ENCODE peak calls at places on chromosomes 6 and 20, in six cellular contexts. M, H, E, U, L and Q are unnamed samples.
A peak's percentile ranks its signal among the peaks of the same experiment; 100 is the strongest.

GRCh38 chr20:10596726-10597125 is 77.1 kb downstream of the JAG1 start:
- DNase-seq in M (no peak), H (no peak), E (no peak), U (peak; percentile 80), L (no peak), Q (peak; percentile 90)

GRCh38 chr20:58106143-58106750 is 122.2 kb downstream of the ANKRD60 start:
- DNase-seq in M (no peak), H (no peak), E (no peak), U (no peak), L (no peak), Q (no peak)

GRCh38 chr6:157272372-157272771 is 50.9 kb downstream of the TMEM242 start:
- DNase-seq in M (no peak), H (no peak), E (no peak), U (no peak), L (no peak), Q (no peak)

GRCh38 chr6:11367638-11368199 is 135.3 kb upstream of the NEDD9 start:
- DNase-seq in M (no peak), H (peak; percentile 32), E (peak; percentile 17), U (no peak), L (no peak), Q (no peak)

GRCh38 chr6:139109558-139109957 is 25.3 kb upstream of the HECA start:
- DNase-seq in M (no peak), H (no peak), E (no peak), U (no peak), L (no peak), Q (no peak)

GRCh38 chr6:127515794-127516675 is 3.1 kb downstream of the MTCL3 start:
- DNase-seq in M (peak; percentile 53), H (peak; percentile 31), E (peak; percentile 45), U (peak; percentile 29), L (no peak), Q (peak; percentile 79)

GRCh38 chr20:32067234-32067821 is 15.3 kb downstream of the HCK start:
- DNase-seq in M (no peak), H (no peak), E (no peak), U (peak; percentile 14), L (no peak), Q (peak; percentile 77)

GRCh38 chr6:169326067-169326799 is 72.6 kb upstream of the THBS2 start:
- DNase-seq in M (no peak), H (no peak), E (no peak), U (peak; percentile 52), L (no peak), Q (peak; percentile 48)

GRCh38 chr6:108968746-108969316 is 120.6 kb downstream of the ARMC2 start:
- DNase-seq in M (no peak), H (no peak), E (no peak), U (no peak), L (no peak), Q (no peak)

GRCh38 chr6:28485482-28485881 is 30.1 kb downstream of the GPX6 start:
- DNase-seq in M (no peak), H (no peak), E (no peak), U (peak; percentile 38), L (no peak), Q (no peak)

GRCh38 chr20:6855806-6856205 is 88.3 kb downstream of the BMP2 start:
- DNase-seq in M (no peak), H (no peak), E (no peak), U (no peak), L (no peak), Q (no peak)

GRCh38 chr6:50240986-50241385 is 191.3 kb upstream of the DEFB112 start:
- DNase-seq in M (no peak), H (no peak), E (no peak), U (no peak), L (no peak), Q (no peak)

GRCh38 chr6:29502597-29502996 is 14.8 kb upstream of the MAS1L start:
- DNase-seq in M (no peak), H (no peak), E (no peak), U (peak; percentile 89), L (no peak), Q (peak; percentile 64)

GRCh38 chr6:56096946-56097345 is 150.4 kb downstream of the COL21A1 start:
- DNase-seq in M (no peak), H (no peak), E (no peak), U (no peak), L (no peak), Q (no peak)

GRCh38 chr6:134204031-134204430 is 113.9 kb downstream of the SGK1 start:
- DNase-seq in M (no peak), H (no peak), E (no peak), U (no peak), L (no peak), Q (no peak)

GRCh38 chr6:111604259-111605099 is 1.2 kb downstream of the TRAF3IP2 start:
- DNase-seq in M (no peak), H (peak; percentile 60), E (peak; percentile 41), U (peak; percentile 80), L (no peak), Q (peak; percentile 90)

GRCh38 chr6:25137497-25137896 is 141.7 kb upstream of the CARMIL1 start:
- DNase-seq in M (no peak), H (no peak), E (no peak), U (no peak), L (no peak), Q (peak; percentile 36)

GRCh38 chr6:43436577-43437282 is 9.4 kb downstream of the ABCC10 start:
- DNase-seq in M (no peak), H (no peak), E (no peak), U (peak; percentile 88), L (no peak), Q (peak; percentile 78)

GRCh38 chr20:37598101-37598530 is 70.4 kb upstream of the BLCAP start:
- DNase-seq in M (no peak), H (no peak), E (no peak), U (no peak), L (no peak), Q (no peak)

GRCh38 chr20:50911030-50911429 is 20.2 kb downstream of the ADNP start:
- DNase-seq in M (no peak), H (no peak), E (no peak), U (no peak), L (no peak), Q (peak; percentile 93)
- H3K4me1 ChIP-seq in M (peaks cover 53% of the 10 kb centered on the region), H (peaks cover 5% of the 10 kb centered on the region), E (peaks cover 15% of the 10 kb centered on the region), U (peaks cover 21% of the 10 kb centered on the region), L (no peaks in the 10 kb centered on the region), Q (peaks cover 43% of the 10 kb centered on the region)

GRCh38 chr6:99589907-99590493 is 16.6 kb upstream of the PRDM13 start:
- DNase-seq in M (no peak), H (no peak), E (no peak), U (no peak), L (no peak), Q (no peak)
- H3K27me3 ChIP-seq in M (peaks cover 35% of the 10 kb centered on the region), H (peaks cover 59% of the 10 kb centered on the region), E (peaks cover 4% of the 10 kb centered on the region), U (peaks cover 32% of the 10 kb centered on the region), L (peaks cover 3% of the 10 kb centered on the region), Q (peaks cover 38% of the 10 kb centered on the region)

GRCh38 chr6:158764941-158765340 is 54.2 kb downstream of the EZR start:
- DNase-seq in M (no peak), H (no peak), E (no peak), U (no peak), L (no peak), Q (no peak)

GRCh38 chr6:158765509-158766068 is 53.6 kb downstream of the EZR start:
- DNase-seq in M (no peak), H (no peak), E (no peak), U (no peak), L (no peak), Q (no peak)

GRCh38 chr6:158767714-158768113 is 51.5 kb downstream of the EZR start:
- DNase-seq in M (no peak), H (no peak), E (no peak), U (no peak), L (no peak), Q (no peak)

GRCh38 chr6:158768396-158768795 is 50.8 kb downstream of the EZR start:
- DNase-seq in M (no peak), H (no peak), E (no peak), U (no peak), L (no peak), Q (no peak)

DNA sequence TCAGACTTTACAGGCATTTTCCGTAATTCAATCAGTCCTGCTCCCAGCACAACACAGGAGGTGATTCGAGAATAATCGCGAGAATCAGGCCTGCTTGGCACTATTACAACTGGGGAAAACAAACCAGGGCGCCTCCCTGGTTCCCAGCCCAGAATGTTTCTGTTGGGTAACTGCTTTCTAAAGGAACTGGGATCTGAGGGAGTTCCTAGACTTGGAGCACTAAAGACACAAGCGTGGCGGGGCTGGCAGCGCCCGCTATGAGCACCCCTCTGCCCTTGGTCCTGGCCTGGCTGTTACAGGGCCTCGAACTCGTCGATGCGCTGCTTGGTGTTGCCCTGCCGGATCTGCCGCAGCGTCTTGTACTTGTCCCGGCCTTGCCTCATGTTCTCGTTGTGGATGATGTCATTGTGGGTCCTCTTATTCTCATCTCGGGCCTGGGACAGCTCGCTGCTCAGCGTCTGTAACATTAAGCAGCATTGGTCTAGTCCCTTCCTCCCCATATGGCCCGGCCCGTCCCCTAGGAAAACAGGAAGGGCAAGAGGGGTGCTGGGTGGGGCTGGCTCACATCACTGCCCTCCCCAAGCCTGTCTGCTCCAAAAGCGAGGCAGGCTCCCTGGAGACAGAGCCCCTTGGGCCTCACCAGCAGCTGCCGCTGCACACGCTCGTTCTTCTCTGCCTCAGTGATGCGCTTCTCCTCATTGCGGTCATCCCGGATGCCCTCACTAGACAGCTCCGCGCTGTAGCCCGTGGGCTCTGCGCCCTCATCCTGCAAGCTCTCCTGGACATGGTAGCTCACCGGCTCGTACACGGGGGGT is 52.3 kb downstream of the EZR start:
- DNase-seq in M (no peak), H (no peak), E (no peak), U (no peak), L (no peak), Q (no peak)
- H3K4me1 ChIP-seq in M (peaks cover 18% of the 10 kb centered on the region), H (no peaks in the 10 kb centered on the region), E (no peaks in the 10 kb centered on the region), U (no peaks in the 10 kb centered on the region), L (no peaks in the 10 kb centered on the region), Q (peaks cover 3% of the 10 kb centered on the region)

GRCh38 chr20:64048402-64049044 is 916 bp downstream of the SOX18 start:
- DNase-seq in M (no peak), H (no peak), E (no peak), U (no peak), L (no peak), Q (no peak)

GRCh38 chr20:64050261-64051032 is 1.0 kb upstream of the SOX18 start:
- DNase-seq in M (no peak), H (no peak), E (no peak), U (no peak), L (no peak), Q (no peak)

GRCh38 chr20:64047968-64048401 is 1.5 kb downstream of the SOX18 start:
- DNase-seq in M (no peak), H (no peak), E (no peak), U (no peak), L (no peak), Q (no peak)

GRCh38 chr20:64049887-64050260 is 435 bp upstream of the SOX18 start:
- DNase-seq in M (no peak), H (no peak), E (no peak), U (no peak), L (no peak), Q (no peak)

DNA sequence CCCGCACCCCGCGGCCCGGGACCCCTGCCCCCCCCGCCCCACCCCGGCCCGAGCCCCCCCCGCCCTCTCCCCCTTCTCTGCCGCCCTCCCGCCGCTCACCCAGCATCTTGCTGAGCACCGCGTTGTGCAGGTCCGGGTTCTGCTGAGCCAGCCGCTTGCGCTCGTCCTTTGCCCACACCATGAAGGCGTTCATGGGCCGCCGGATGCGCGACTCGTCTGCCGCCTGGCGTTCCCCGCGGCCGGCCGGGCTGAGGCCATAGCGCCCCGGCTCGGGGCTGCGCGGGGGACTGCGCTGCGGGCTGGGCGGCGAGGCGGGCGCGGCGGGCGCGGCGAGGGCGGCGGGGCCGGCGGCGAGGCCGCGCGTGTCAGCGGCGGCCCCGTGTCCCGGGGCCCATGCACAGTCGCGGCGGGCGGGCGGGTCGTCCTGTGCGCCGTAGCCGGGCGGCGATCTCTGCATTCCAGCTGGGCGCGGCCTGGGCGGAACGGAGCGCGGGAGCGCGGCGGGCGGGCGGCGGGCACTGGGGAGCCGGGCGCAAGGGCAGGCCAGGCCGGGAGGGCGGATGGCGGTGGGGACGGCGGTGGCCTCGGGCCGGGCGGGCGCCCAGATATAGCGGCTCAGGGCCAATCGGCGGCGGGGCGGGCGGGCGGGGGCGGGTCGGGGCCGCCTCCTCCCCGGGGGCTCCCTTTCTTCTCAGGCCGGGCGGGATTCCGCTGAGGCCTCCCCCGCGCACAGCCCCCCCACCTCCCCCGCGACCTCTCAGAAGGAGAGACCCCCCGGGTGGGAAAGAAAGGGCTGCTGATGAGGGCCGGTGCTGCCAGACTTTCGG is at the start of gene SOX18:
- DNase-seq in M (no peak), H (no peak), E (no peak), U (no peak), L (no peak), Q (peak; percentile 61)
- H3K27me3 ChIP-seq in M (peaks cover 24% of the 10 kb centered on the region), H (peaks cover 72% of the 10 kb centered on the region), E (no peaks in the 10 kb centered on the region), U (peaks cover 12% of the 10 kb centered on the region), L (peaks cover 3% of the 10 kb centered on the region), Q (peaks cover 49% of the 10 kb centered on the region)